ENCODE peak calls at places on chromosomes 4 and X, in ten cellular contexts. One of them, this sample, is unnamed.

GRCh38 chr4:109803924-109804571 is 2.2 kb upstream of the CFI start:
- DNase-seq in PC-9: peak; percentile 24
- DNase-seq in mesenchymal stem cell: peak; percentile 66
- DNase-seq in astrocyte of the cerebellum: no peak
- DNase-seq in epithelial cell of esophagus: peak; percentile 62
- DNase-seq in AG09309: peak; percentile 4
- DNase-seq in vagina: no peak
- DNase-seq in GM23338: peak; percentile 79
- DNase-seq in IMR-90: peak; percentile 37
- DNase-seq in LNCaP clone FGC: peak; percentile 34
- DNase-seq in this sample: no peak

GRCh38 chr4:38855466-38855865 is 1.2 kb downstream of the TLR6 start:
- DNase-seq in PC-9: no peak
- DNase-seq in mesenchymal stem cell: no peak
- DNase-seq in astrocyte of the cerebellum: no peak
- DNase-seq in epithelial cell of esophagus: no peak
- DNase-seq in AG09309: no peak
- DNase-seq in vagina: no peak
- DNase-seq in GM23338: no peak
- DNase-seq in IMR-90: no peak
- DNase-seq in LNCaP clone FGC: no peak
- DNase-seq in this sample: no peak

GRCh38 chr4:173272987-173273386 is 61.2 kb downstream of the HMGB2 start:
- DNase-seq in PC-9: no peak
- DNase-seq in mesenchymal stem cell: peak; percentile 63
- DNase-seq in astrocyte of the cerebellum: no peak
- DNase-seq in epithelial cell of esophagus: peak; percentile 73
- DNase-seq in AG09309: no peak
- DNase-seq in vagina: no peak
- DNase-seq in GM23338: no peak
- DNase-seq in IMR-90: peak; percentile 86
- DNase-seq in LNCaP clone FGC: no peak
- DNase-seq in this sample: no peak

GRCh38 chrX:115949900-115950822 is 220.4 kb upstream of the AGTR2 start:
- DNase-seq in PC-9: peak; percentile 46
- DNase-seq in mesenchymal stem cell: no peak
- DNase-seq in astrocyte of the cerebellum: no peak
- DNase-seq in epithelial cell of esophagus: no peak
- DNase-seq in AG09309: no peak
- DNase-seq in vagina: no peak
- DNase-seq in GM23338: peak; percentile 46
- DNase-seq in IMR-90: no peak
- DNase-seq in LNCaP clone FGC: no peak
- DNase-seq in this sample: no peak

GRCh38 chr4:89000844-89001360 is 56.1 kb downstream of the FAM13A start:
- DNase-seq in PC-9: no peak
- DNase-seq in mesenchymal stem cell: peak; percentile 74
- DNase-seq in astrocyte of the cerebellum: peak; percentile 28
- DNase-seq in epithelial cell of esophagus: peak; percentile 81
- DNase-seq in AG09309: no peak
- DNase-seq in vagina: no peak
- DNase-seq in GM23338: no peak
- DNase-seq in IMR-90: peak; percentile 60
- DNase-seq in LNCaP clone FGC: peak; percentile 99
- DNase-seq in this sample: no peak

GRCh38 chrX:88990882-88991582 is 244.0 kb downstream of the CPXCR1 start:
- DNase-seq in PC-9: no peak
- DNase-seq in mesenchymal stem cell: no peak
- DNase-seq in astrocyte of the cerebellum: no peak
- DNase-seq in epithelial cell of esophagus: no peak
- DNase-seq in AG09309: no peak
- DNase-seq in vagina: no peak
- DNase-seq in GM23338: no peak
- DNase-seq in IMR-90: no peak
- DNase-seq in LNCaP clone FGC: no peak
- DNase-seq in this sample: no peak

GRCh38 chrX:64975989-64976672 is at the start of gene ZC4H2:
- DNase-seq in PC-9: no peak
- DNase-seq in mesenchymal stem cell: peak; percentile 83
- DNase-seq in astrocyte of the cerebellum: peak; percentile 55
- DNase-seq in epithelial cell of esophagus: peak; percentile 86
- DNase-seq in AG09309: peak; percentile 17
- DNase-seq in vagina: no peak
- DNase-seq in GM23338: peak; percentile 86
- DNase-seq in IMR-90: peak; percentile 76
- DNase-seq in LNCaP clone FGC: peak; percentile 50
- DNase-seq in this sample: peak; percentile 22

GRCh38 chr4:3708611-3709010 is 57.6 kb upstream of the ADRA2C start:
- DNase-seq in PC-9: no peak
- DNase-seq in mesenchymal stem cell: no peak
- DNase-seq in astrocyte of the cerebellum: no peak
- DNase-seq in epithelial cell of esophagus: no peak
- DNase-seq in AG09309: no peak
- DNase-seq in vagina: no peak
- DNase-seq in GM23338: no peak
- DNase-seq in IMR-90: no peak
- DNase-seq in LNCaP clone FGC: no peak
- DNase-seq in this sample: no peak

GRCh38 chr4:27176400-27176799 is 315.8 kb downstream of the STIM2 start:
- DNase-seq in PC-9: no peak
- DNase-seq in mesenchymal stem cell: peak; percentile 15
- DNase-seq in astrocyte of the cerebellum: peak; percentile 1
- DNase-seq in epithelial cell of esophagus: peak; percentile 43
- DNase-seq in AG09309: peak; percentile 48
- DNase-seq in vagina: no peak
- DNase-seq in GM23338: peak; percentile 66
- DNase-seq in IMR-90: peak; percentile 41
- DNase-seq in LNCaP clone FGC: peak; percentile 22
- DNase-seq in this sample: no peak

GRCh38 chr4:6641164-6641970 is 882 bp downstream of the MRFAP1 start:
- DNase-seq in PC-9: peak; percentile 31
- DNase-seq in mesenchymal stem cell: peak; percentile 64
- DNase-seq in astrocyte of the cerebellum: peak; percentile 31
- DNase-seq in epithelial cell of esophagus: peak; percentile 62
- DNase-seq in AG09309: no peak
- DNase-seq in vagina: no peak
- DNase-seq in GM23338: peak; percentile 45
- DNase-seq in IMR-90: peak; percentile 42
- DNase-seq in LNCaP clone FGC: no peak
- DNase-seq in this sample: no peak

GRCh38 chr4:6639137-6639680 is 1.3 kb upstream of the MRFAP1 start:
- DNase-seq in PC-9: no peak
- DNase-seq in mesenchymal stem cell: no peak
- DNase-seq in astrocyte of the cerebellum: no peak
- DNase-seq in epithelial cell of esophagus: no peak
- DNase-seq in AG09309: no peak
- DNase-seq in vagina: no peak
- DNase-seq in GM23338: no peak
- DNase-seq in IMR-90: no peak
- DNase-seq in LNCaP clone FGC: no peak
- DNase-seq in this sample: no peak

GRCh38 chr4:6640292-6641163 is at the start of gene MRFAP1:
- DNase-seq in PC-9: peak; percentile 91
- DNase-seq in mesenchymal stem cell: peak; percentile 94
- DNase-seq in astrocyte of the cerebellum: peak; percentile 86
- DNase-seq in epithelial cell of esophagus: peak; percentile 98
- DNase-seq in AG09309: peak; percentile 73
- DNase-seq in vagina: no peak
- DNase-seq in GM23338: peak; percentile 98
- DNase-seq in IMR-90: peak; percentile 95
- DNase-seq in LNCaP clone FGC: peak; percentile 82
- DNase-seq in this sample: peak; percentile 62

GRCh38 chr4:6643141-6643847 is 2.8 kb downstream of the MRFAP1 start:
- DNase-seq in PC-9: no peak
- DNase-seq in mesenchymal stem cell: no peak
- DNase-seq in astrocyte of the cerebellum: no peak
- DNase-seq in epithelial cell of esophagus: no peak
- DNase-seq in AG09309: no peak
- DNase-seq in vagina: no peak
- DNase-seq in GM23338: no peak
- DNase-seq in IMR-90: no peak
- DNase-seq in LNCaP clone FGC: no peak
- DNase-seq in this sample: no peak

DNA sequence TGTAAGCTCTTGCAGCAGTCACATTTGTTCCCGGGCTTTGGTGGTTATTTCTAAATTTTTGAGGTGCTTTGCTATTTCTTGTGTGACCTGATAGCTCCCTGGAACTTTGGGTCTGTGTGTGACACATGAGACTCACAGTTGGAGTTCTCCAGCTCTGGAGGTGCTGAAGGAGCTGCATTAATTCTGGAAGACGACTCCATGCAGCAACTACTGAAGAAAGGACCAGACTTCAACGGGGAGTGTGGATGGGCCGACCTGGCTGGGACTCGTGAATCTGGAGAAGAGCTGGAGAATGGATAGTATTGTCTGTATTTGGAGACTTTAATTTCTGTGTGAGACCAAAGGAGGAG is 1.5 kb downstream of the MRFAP1 start:
- DNase-seq in PC-9: no peak
- DNase-seq in mesenchymal stem cell: no peak
- DNase-seq in astrocyte of the cerebellum: no peak
- DNase-seq in epithelial cell of esophagus: no peak
- DNase-seq in AG09309: no peak
- DNase-seq in vagina: no peak
- DNase-seq in GM23338: no peak
- DNase-seq in IMR-90: peak; percentile 45
- DNase-seq in LNCaP clone FGC: no peak
- DNase-seq in this sample: no peak
- H3K4me3 ChIP-seq in PC-9: peak overlapping the region; percentile 78
- H3K4me3 ChIP-seq in mesenchymal stem cell: peak overlapping the region; percentile 95
- H3K4me3 ChIP-seq in astrocyte of the cerebellum: peak overlapping the region; percentile 68
- H3K4me3 ChIP-seq in epithelial cell of esophagus: peak overlapping the region; percentile 95
- H3K4me3 ChIP-seq in AG09309: peak overlapping the region; percentile 99
- H3K4me3 ChIP-seq in vagina: peak overlapping the region; percentile 81
- H3K4me3 ChIP-seq in GM23338: peak overlapping the region; percentile 98
- H3K4me3 ChIP-seq in IMR-90: peak overlapping the region; percentile 82
- H3K4me3 ChIP-seq in LNCaP clone FGC: peak overlapping the region; percentile 93
- H3K4me3 ChIP-seq in this sample: peak overlapping the region; percentile 91

DNA sequence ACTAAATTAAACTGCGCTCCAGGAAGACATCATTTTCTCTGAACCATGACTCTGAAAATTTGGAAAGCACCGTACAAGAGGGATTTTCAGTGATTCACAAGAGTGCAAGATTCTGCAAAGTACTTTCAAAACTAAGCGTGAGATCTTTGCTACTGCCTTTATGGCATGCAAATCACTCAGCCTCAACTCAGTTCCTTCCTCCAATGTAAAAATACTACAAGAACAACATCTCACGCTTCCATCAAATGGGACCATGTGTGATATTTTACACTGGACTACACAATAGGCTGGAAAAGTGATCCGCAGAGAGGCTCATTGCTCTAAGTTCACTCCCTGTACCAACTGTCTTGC is 682 bp upstream of the IL15 start:
- DNase-seq in PC-9: no peak
- DNase-seq in mesenchymal stem cell: no peak
- DNase-seq in astrocyte of the cerebellum: no peak
- DNase-seq in epithelial cell of esophagus: no peak
- DNase-seq in AG09309: no peak
- DNase-seq in vagina: no peak
- DNase-seq in GM23338: no peak
- DNase-seq in IMR-90: no peak
- DNase-seq in LNCaP clone FGC: no peak
- DNase-seq in this sample: no peak
- H3K4me3 ChIP-seq in PC-9: peak overlapping the region; percentile 80
- H3K4me3 ChIP-seq in mesenchymal stem cell: peak overlapping the region; percentile 91
- H3K4me3 ChIP-seq in astrocyte of the cerebellum: peak overlapping the region; percentile 92
- H3K4me3 ChIP-seq in epithelial cell of esophagus: peak overlapping the region; percentile 70
- H3K4me3 ChIP-seq in AG09309: peak overlapping the region; percentile 99
- H3K4me3 ChIP-seq in vagina: peak overlapping the region; percentile 69
- H3K4me3 ChIP-seq in GM23338: peak overlapping the region; percentile 84
- H3K4me3 ChIP-seq in IMR-90: peak overlapping the region; percentile 85
- H3K4me3 ChIP-seq in LNCaP clone FGC: peak overlapping the region; percentile 66
- H3K4me3 ChIP-seq in this sample: peak overlapping the region; percentile 74

DNA sequence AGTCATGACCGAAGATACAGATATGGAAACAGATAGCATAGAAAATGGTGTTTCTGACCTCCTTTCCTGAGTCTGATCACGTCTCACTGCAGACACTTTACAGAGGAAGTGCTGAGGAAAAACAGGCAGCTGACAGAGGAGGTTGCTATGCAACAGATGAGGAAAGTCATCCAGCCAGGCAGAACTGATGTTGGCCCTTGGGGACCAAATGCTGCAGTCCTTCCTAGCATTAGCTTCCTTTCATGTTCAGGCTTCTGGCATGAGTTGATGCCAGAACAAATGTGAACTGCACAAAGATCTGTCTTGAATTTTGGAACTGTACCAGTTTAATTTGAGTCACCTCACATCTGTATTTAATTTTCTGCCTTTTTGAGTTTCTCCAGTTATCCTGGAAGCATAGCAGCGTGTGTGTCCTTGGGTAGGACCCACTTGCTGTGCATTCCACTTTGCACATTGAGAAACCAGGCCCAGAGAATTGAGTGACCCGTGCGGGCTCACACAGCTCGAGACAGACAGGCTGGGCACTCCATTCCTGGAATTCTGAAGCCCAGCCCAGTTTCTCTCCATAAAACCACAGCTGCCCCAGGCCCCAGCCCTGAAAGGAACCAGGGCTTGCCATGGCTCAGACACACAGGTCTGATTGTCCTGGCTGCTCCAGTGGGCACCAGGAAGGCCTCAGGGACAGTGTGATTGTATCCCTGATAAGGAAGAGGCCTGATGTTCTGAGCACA is 1.4 kb upstream of the MAGED1 start:
- DNase-seq in PC-9: no peak
- DNase-seq in mesenchymal stem cell: peak; percentile 39
- DNase-seq in astrocyte of the cerebellum: peak; percentile 68
- DNase-seq in epithelial cell of esophagus: no peak
- DNase-seq in AG09309: peak; percentile 81
- DNase-seq in vagina: no peak
- DNase-seq in GM23338: peak; percentile 4
- DNase-seq in IMR-90: peak; percentile 69
- DNase-seq in LNCaP clone FGC: no peak
- DNase-seq in this sample: peak; percentile 76
- H3K4me3 ChIP-seq in PC-9: no peak overlapping the region
- H3K4me3 ChIP-seq in mesenchymal stem cell: peak overlapping the region; percentile 49
- H3K4me3 ChIP-seq in astrocyte of the cerebellum: no peak overlapping the region
- H3K4me3 ChIP-seq in epithelial cell of esophagus: no peak overlapping the region
- H3K4me3 ChIP-seq in AG09309: no peak overlapping the region
- H3K4me3 ChIP-seq in vagina: no peak overlapping the region
- H3K4me3 ChIP-seq in GM23338: peak overlapping the region; percentile 51
- H3K4me3 ChIP-seq in IMR-90: no peak overlapping the region
- H3K4me3 ChIP-seq in LNCaP clone FGC: no peak overlapping the region
- H3K4me3 ChIP-seq in this sample: no peak overlapping the region

DNA sequence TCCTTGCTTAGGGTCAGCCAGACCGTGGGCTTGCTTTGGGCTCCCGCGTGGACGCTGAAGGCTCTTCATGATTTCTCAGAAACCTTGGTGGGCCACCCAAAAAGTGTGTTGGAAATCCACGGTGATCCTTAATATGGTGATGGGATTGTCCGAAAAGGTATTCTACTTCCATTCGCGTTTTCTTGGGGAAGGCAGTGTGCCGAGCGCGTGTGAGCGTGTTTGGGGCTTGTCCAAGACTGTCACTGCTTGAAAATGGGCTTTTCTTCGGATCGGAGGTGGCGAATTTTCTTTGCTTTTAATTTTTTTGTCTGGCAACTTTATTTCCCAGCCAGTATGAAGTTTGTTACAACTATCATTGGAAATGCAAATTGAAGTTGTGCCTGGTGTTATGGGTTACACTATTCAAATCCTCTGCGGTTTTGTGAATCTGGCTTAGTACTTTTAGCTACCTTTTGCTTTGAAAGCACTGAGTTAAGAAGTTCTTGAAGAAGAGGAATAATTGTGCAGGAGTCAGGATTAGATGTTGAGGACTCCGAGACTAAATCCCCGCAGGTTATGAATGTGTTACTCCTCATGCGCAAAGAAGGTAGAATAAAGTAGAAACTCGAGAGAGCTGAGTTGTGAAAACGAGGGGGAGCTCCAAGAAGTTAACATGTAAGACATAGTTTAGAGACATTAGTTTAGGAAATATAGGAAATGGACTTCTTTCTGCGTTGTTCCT is 3.2 kb downstream of the SPRY1 start:
- DNase-seq in PC-9: no peak
- DNase-seq in mesenchymal stem cell: peak; percentile 48
- DNase-seq in astrocyte of the cerebellum: no peak
- DNase-seq in epithelial cell of esophagus: peak; percentile 35
- DNase-seq in AG09309: no peak
- DNase-seq in vagina: no peak
- DNase-seq in GM23338: no peak
- DNase-seq in IMR-90: no peak
- DNase-seq in LNCaP clone FGC: no peak
- DNase-seq in this sample: no peak
- H3K4me3 ChIP-seq in PC-9: peak overlapping the region; percentile 86
- H3K4me3 ChIP-seq in mesenchymal stem cell: peak overlapping the region; percentile 92
- H3K4me3 ChIP-seq in astrocyte of the cerebellum: peak overlapping the region; percentile 73
- H3K4me3 ChIP-seq in epithelial cell of esophagus: peak overlapping the region; percentile 70
- H3K4me3 ChIP-seq in AG09309: peak overlapping the region; percentile 67
- H3K4me3 ChIP-seq in vagina: peak overlapping the region; percentile 84
- H3K4me3 ChIP-seq in GM23338: peak overlapping the region; percentile 69
- H3K4me3 ChIP-seq in IMR-90: peak overlapping the region; percentile 60
- H3K4me3 ChIP-seq in LNCaP clone FGC: peak overlapping the region; percentile 10
- H3K4me3 ChIP-seq in this sample: peak overlapping the region; percentile 62